ENCODE peak calls at places on chromosomes 13 and 19, in four cellular contexts. O is mesendoderm, C is IMR-90, S is H9. B is an unnamed sample.
A peak's percentile ranks its signal among the peaks of the same experiment; 100 is the strongest.

GRCh38 chr19:31553112-31553843 is 204.0 kb upstream of the TSHZ3 start:
- DNase-seq in O (no peak), S (no peak), C (no peak), B (no peak)

GRCh38 chr13:79966039-79966438 is 374.9 kb downstream of the SPRY2 start:
- DNase-seq in S (no peak), C (peak; percentile 23), O (no peak), B (no peak)

GRCh38 chr13:50990540-50991506 is 81.2 kb downstream of the RNASEH2B start:
- DNase-seq in O (peak; percentile 55), C (peak; percentile 69), S (peak; percentile 49), B (no peak)

GRCh38 chr13:30157616-30157993 is 149.7 kb downstream of the KATNAL1 start:
- DNase-seq in S (no peak), C (no peak), O (no peak), B (no peak)

GRCh38 chr19:11203194-11204075 is 6.1 kb upstream of the KANK2 start:
- DNase-seq in O (peak; percentile 68), S (peak; percentile 79), C (peak; percentile 71), B (peak; percentile 88)

GRCh38 chr19:55088543-55089265 is 13.0 kb downstream of the EPS8L1 start:
- DNase-seq in C (peak; percentile 43), S (peak; percentile 86), O (peak; percentile 85), B (no peak)

GRCh38 chr19:50513746-50514345 is at the start of gene ASPDH:
- DNase-seq in C (no peak), S (no peak), O (no peak), B (no peak)

GRCh38 chr13:50685491-50685890 is 158.0 kb downstream of the DLEU7 start:
- DNase-seq in C (no peak), S (no peak), O (peak; percentile 29), B (no peak)

GRCh38 chr13:110323172-110323851 is 16.2 kb downstream of the COL4A2 start:
- DNase-seq in O (peak; percentile 58), C (peak; percentile 96), S (peak; percentile 40), B (no peak)

GRCh38 chr13:113533441-113533840 is 42.9 kb upstream of the DCUN1D2 start:
- DNase-seq in C (peak; percentile 65), S (no peak), O (peak; percentile 42), B (no peak)

GRCh38 chr19:48689438-48689837 is 6.3 kb upstream of the FUT2 start:
- DNase-seq in O (no peak), C (no peak), S (no peak), B (no peak)

GRCh38 chr13:64847767-64848166 is 2382.4 kb downstream of the PCDH9 start:
- DNase-seq in O (peak; percentile 74), C (no peak), S (no peak), B (no peak)

GRCh38 chr13:68025604-68026003 is 795.5 kb upstream of the PCDH9 start:
- DNase-seq in C (no peak), S (no peak), O (no peak), B (no peak)

GRCh38 chr13:50214514-50214913 is 199.3 kb downstream of the KCNRG start:
- DNase-seq in C (no peak), S (no peak), O (no peak), B (no peak)

GRCh38 chr13:33109319-33109718 is 93.1 kb downstream of the KL start:
- DNase-seq in C (no peak), S (no peak), O (no peak), B (no peak)

GRCh38 chr13:78586706-78587105 is 16.6 kb downstream of the POU4F1 start:
- DNase-seq in C (no peak), S (peak; percentile 88), O (peak; percentile 91), B (peak; percentile 79)

GRCh38 chr19:58052256-58052655 is 6.8 kb upstream of the ZNF135 start:
- DNase-seq in C (no peak), O (no peak), S (no peak), B (no peak)

GRCh38 chr13:39311619-39312018 is 273.4 kb downstream of the NHLRC3 start:
- DNase-seq in C (no peak), S (no peak), O (no peak), B (no peak)

GRCh38 chr19:51337861-51338562 is 3.9 kb downstream of the VSIG10L start:
- DNase-seq in S (no peak), C (no peak), O (no peak), B (no peak)

GRCh38 chr13:97018029-97018819 is 23.9 kb upstream of the OXGR1 start:
- DNase-seq in O (peak; percentile 91), S (peak; percentile 51), C (peak; percentile 61), B (no peak)

GRCh38 chr13:93709511-93710244 is 483.1 kb downstream of the GPC6 start:
- DNase-seq in C (no peak), O (no peak), S (no peak), B (no peak)

GRCh38 chr19:11652056-11652455 is 54.8 kb downstream of the ZNF627 start:
- DNase-seq in C (no peak), S (no peak), O (peak; percentile 21), B (no peak)

GRCh38 chr19:8357007-8357521 is 6.9 kb upstream of the ANGPTL4 start:
- DNase-seq in C (no peak), S (no peak), O (no peak), B (no peak)

GRCh38 chr13:66977156-66977555 is 253.0 kb downstream of the PCDH9 start:
- DNase-seq in O (no peak), C (peak; percentile 41), S (no peak), B (no peak)

GRCh38 chr13:76903544-76904162 is 17.4 kb upstream of the KCTD12 start:
- DNase-seq in S (peak; percentile 70), O (peak; percentile 81), C (peak; percentile 80), B (peak; percentile 75)

GRCh38 chr13:76856141-76856571 is 30.0 kb downstream of the KCTD12 start:
- DNase-seq in S (no peak), O (no peak), C (peak; percentile 59), B (no peak)

GRCh38 chr19:42422576-42423461 is 4.4 kb downstream of the LIPE start:
- DNase-seq in O (peak; percentile 42), S (peak; percentile 45), C (no peak), B (no peak)

GRCh38 chr13:64538711-64539110 is 2691.4 kb downstream of the PCDH9 start:
- DNase-seq in O (no peak), S (no peak), C (peak; percentile 13), B (no peak)

GRCh38 chr19:51690359-51691121 is 2.6 kb upstream of the SPACA6 start:
- DNase-seq in S (peak; percentile 83), O (peak; percentile 97), C (peak; percentile 68), B (peak; percentile 84)

GRCh38 chr13:20331419-20331818 is 99.3 kb upstream of the GJB6 start:
- DNase-seq in S (no peak), O (no peak), C (no peak), B (no peak)

GRCh38 chr19:16002380-16002779 is 53.6 kb downstream of the OR10H4 start:
- DNase-seq in C (peak; percentile 20), S (no peak), O (no peak), B (no peak)

GRCh38 chr13:43196750-43197149 is 173.4 kb downstream of the DNAJC15 start:
- DNase-seq in O (no peak), C (no peak), S (no peak), B (no peak)
- H4K5ac ChIP-seq in O (no peak overlapping the region), C (no peak overlapping the region), S (no peak overlapping the region), B (no peak overlapping the region)

DNA sequence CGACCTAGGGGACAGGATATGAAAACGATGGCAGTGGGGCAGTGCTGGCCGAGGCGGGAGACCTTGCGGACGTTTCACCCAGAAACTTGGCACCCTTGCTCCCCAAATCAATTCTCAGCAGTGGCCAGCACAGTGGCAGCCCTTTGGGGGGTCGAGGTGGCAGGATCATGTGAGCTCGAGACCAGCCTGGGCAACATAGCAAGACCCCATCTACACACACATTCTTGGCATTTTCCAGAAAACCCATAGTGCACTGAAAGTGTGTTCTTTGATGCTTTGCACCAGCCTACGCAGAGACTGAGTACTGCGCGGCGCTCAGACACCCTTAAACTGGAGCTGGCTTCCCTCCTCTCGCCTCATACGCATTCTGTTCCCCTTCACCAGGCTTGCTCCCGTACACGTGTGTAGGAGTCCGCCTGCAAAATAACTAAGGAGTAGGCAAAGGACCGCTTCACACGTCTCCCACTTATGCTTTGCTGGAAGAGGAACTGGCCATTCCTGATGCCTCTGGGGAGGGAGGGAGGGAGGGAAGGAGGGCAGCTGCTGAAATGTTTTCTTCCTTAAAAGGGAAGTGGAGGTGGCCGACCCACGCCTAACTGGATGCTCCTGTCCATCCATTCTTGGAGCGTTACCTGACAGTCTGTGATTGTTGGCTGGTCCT is 23.5 kb upstream of the MIER2 start:
- DNase-seq in O (no peak), C (no peak), S (peak; percentile 10), B (no peak)
- H4K5ac ChIP-seq in O (no peak overlapping the region), C (no peak overlapping the region), S (no peak overlapping the region), B (no peak overlapping the region)

GRCh38 chr13:88979465-88980180 is 1308.5 kb downstream of the SLITRK5 start:
- DNase-seq in O (peak; percentile 13), S (no peak), C (no peak), B (no peak)

DNA sequence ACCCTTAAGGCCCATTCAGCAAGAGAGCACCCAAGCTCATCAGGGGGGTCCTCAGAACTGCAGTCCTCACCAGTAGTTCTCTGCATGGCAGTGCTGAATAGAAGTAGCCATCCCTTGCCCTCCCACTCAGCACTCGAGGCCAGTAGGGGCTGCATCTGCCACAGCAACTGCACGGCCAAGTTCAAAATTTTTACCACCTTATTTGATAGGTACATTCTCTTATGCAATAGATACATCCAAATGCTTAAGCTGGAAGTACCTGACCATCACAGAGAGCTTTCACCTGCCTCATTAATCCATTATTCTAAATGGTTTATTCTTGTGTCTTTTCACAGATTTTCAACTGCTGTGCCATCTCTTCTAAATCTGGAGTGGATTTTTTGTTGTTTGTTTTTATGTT is 1307.4 kb downstream of the SLITRK5 start:
- DNase-seq in S (no peak), C (no peak), O (no peak), B (no peak)
- H4K5ac ChIP-seq in S (no peak overlapping the region), C (no peak overlapping the region), O (no peak overlapping the region), B (no peak overlapping the region)

GRCh38 chr19:39428309-39429112 is 7.2 kb downstream of the RPS16 start:
- DNase-seq in S (peak; percentile 93), O (peak; percentile 97), C (peak; percentile 96), B (no peak)
- H4K5ac ChIP-seq in S (no peak overlapping the region), O (no peak overlapping the region), C (peak overlapping the region; percentile 82), B (peak overlapping the region; percentile 46)

DNA sequence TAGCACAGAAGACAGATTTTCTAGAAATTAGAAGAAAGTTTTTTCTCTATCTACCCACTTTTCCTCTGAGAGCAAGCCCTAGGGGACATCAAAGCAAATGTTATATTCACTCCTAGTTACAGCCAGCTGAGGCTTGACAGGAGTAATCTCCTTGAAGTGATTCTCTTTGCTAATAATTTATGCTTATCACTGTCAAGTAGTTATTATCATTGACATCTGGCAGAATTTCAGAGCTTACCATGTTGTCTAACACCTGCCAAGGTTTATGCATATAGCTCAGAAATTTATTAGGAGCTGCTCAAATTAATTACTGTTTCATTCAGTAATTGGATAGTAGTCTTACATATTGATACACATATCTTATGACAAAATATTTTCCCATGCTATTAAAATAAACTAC is 465.9 kb upstream of the ATXN8OS start:
- DNase-seq in S (no peak), C (no peak), O (no peak), B (no peak)
- H4K5ac ChIP-seq in S (no peak overlapping the region), C (no peak overlapping the region), O (no peak overlapping the region), B (no peak overlapping the region)

GRCh38 chr13:23901365-23901764 is 4.1 kb upstream of the C1QTNF9B start:
- DNase-seq in O (no peak), C (peak; percentile 61), S (no peak), B (no peak)
- H4K5ac ChIP-seq in O (no peak overlapping the region), C (peak overlapping the region; percentile 27), S (no peak overlapping the region), B (no peak overlapping the region)

B was measured in H1.